ENCODE peak calls at places on chromosomes 16 and 17, in five cellular contexts. One of them, this sample, is unnamed.

GRCh38 chr17:1588781-1589585 is 26.4 kb upstream of the PITPNA start:
- DNase-seq in GM12891: no peak
- DNase-seq in H1: no peak
- DNase-seq in GM12878: no peak
- DNase-seq in K562: no peak
- DNase-seq in this sample: no peak

GRCh38 chr17:43456661-43457361 is 27.0 kb upstream of the DHX8 start:
- DNase-seq in H1: no peak
- DNase-seq in GM12891: no peak
- DNase-seq in K562: no peak
- DNase-seq in GM12878: no peak
- DNase-seq in this sample: no peak

GRCh38 chr16:89826531-89827382 is 1.5 kb upstream of the SPIRE2 start:
- DNase-seq in H1: no peak
- DNase-seq in GM12891: no peak
- DNase-seq in K562: no peak
- DNase-seq in GM12878: no peak
- DNase-seq in this sample: no peak

GRCh38 chr17:59508999-59509398 is 56.4 kb upstream of the DHX40 start:
- DNase-seq in K562: no peak
- DNase-seq in GM12878: no peak
- DNase-seq in GM12891: no peak
- DNase-seq in H1: no peak
- DNase-seq in this sample: no peak

GRCh38 chr17:37829446-37830142 is 84.7 kb upstream of the HNF1B start:
- DNase-seq in K562: no peak
- DNase-seq in GM12878: peak
- DNase-seq in GM12891: no peak
- DNase-seq in H1: no peak
- DNase-seq in this sample: no peak

GRCh38 chr16:79380990-79381389 is 219.5 kb downstream of the MAF start:
- DNase-seq in H1: no peak
- DNase-seq in GM12891: no peak
- DNase-seq in GM12878: no peak
- DNase-seq in K562: no peak
- DNase-seq in this sample: no peak

GRCh38 chr17:75549246-75550138 is 24.0 kb downstream of the LLGL2 start:
- DNase-seq in K562: peak
- DNase-seq in GM12878: no peak
- DNase-seq in GM12891: no peak
- DNase-seq in H1: no peak
- DNase-seq in this sample: no peak

GRCh38 chr16:56848056-56848936 is 16.7 kb upstream of the SLC12A3 start:
- DNase-seq in GM12878: no peak
- DNase-seq in GM12891: no peak
- DNase-seq in K562: peak
- DNase-seq in H1: no peak
- DNase-seq in this sample: no peak

GRCh38 chr17:32854177-32854576 is 22.7 kb downstream of the MYO1D start:
- DNase-seq in K562: no peak
- DNase-seq in GM12891: no peak
- DNase-seq in GM12878: no peak
- DNase-seq in H1: no peak
- DNase-seq in this sample: no peak

GRCh38 chr17:70225272-70225671 is 55.9 kb downstream of the KCNJ2 start:
- DNase-seq in GM12891: no peak
- DNase-seq in GM12878: no peak
- DNase-seq in H1: no peak
- DNase-seq in K562: no peak
- DNase-seq in this sample: no peak

DNA sequence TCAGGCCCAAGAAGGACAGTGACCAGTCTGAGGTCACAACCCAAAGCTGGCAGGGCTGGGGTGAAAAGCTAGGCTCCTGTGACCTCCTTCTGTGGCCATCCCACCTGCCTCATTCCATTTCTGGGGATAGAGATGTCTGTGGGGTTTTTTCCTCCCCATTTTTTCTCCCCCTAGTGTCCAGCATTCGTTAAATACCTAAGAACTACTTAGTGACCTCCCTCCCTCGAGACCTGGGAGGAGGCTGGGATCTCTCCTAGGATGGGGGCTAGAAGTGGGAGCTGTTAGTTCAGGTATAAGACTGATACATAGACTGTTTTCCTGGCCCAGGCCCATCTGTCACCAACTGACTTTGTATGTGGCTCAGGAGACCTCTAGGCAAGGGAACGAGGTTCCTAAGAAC is 20.5 kb upstream of the STAC2 start:
- DNase-seq in GM12878: no peak
- DNase-seq in GM12891: no peak
- DNase-seq in K562: peak
- DNase-seq in H1: no peak
- DNase-seq in this sample: no peak
- TF ChIP-seq POLR2A in GM12878: no peak
- TF ChIP-seq POLR2A in GM12891: no peak
- TF ChIP-seq POLR2A in K562: no peak
- TF ChIP-seq POLR2A in H1: no peak
- TF ChIP-seq POLR2A in this sample: no peak

DNA sequence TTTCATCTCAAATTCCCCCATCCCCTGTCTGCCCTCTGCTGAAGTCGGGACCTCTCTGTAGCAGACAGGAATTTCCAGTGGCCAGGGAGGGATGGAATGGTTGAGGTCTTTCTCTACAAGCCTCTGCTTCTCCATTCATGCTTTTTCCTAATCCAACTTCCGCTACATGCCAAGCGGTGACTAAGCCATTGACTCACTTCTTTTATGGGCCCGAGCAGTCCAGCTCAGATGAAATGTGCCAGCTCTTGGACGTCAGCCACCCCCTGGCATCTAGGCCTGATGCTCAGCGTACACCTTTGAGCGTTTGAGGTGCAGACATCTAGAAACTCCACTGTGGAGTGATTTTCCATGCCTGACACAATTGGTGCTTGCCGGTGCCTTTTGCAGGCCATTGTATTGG is 40.7 kb upstream of the GPR139 start:
- DNase-seq in GM12891: no peak
- DNase-seq in GM12878: no peak
- DNase-seq in H1: no peak
- DNase-seq in K562: no peak
- DNase-seq in this sample: no peak
- TF ChIP-seq TAF1 in GM12891: no peak
- TF ChIP-seq TAF1 in GM12878: no peak
- TF ChIP-seq TAF1 in H1: no peak
- TF ChIP-seq TAF1 in K562: no peak
- TF ChIP-seq TAF1 in this sample: no peak

DNA sequence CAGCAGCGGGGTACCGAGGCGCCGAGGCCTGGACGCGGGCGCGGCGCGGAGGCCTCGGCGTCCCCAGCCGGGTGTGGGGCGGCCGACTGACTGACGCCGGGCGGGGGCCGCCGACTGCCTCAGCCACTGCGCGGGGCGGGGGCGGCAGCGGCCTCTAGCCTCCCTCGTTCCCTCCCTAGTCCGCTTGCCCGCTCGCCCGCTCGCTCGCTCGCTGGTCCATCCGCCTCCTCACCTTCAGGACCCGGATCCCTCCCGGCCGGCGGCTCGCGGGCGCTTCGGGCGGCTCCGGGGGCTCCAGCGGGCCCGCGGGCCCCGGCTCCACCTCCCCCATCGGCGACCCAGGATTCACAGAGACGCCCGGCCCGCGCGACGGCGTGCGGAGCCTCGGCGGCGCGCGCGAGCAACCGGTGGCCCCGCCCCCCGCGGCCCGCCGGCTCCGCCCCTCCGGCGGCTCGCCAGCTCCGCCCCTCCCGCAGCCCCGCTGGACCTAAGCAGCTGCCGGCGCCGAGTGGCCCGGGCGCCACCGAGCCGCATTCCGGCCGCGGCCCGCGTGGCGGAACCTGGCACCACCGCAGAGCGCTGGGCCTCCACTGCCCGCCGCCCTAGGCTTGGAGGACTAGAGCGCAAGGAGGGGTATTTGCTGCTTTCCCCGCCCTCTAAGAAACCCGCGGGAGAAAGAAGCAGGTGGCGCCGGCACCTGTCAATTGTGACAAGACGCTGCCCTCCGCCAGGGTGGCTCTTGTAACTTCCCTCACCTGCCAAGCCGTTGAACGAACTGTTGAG is 773 bp downstream of the PHLPP2 start:
- DNase-seq in GM12878: no peak
- DNase-seq in K562: peak
- DNase-seq in H1: peak
- DNase-seq in GM12891: peak
- DNase-seq in this sample: peak
- TF ChIP-seq POLR2A in GM12878: peak
- TF ChIP-seq POLR2A in K562: peak
- TF ChIP-seq POLR2A in H1: no peak
- TF ChIP-seq POLR2A in GM12891: no peak
- TF ChIP-seq POLR2A in this sample: peak

GRCh38 chr16:86027366-86028126 is 128.6 kb downstream of the IRF8 start:
- DNase-seq in GM12891: no peak
- DNase-seq in H1: no peak
- DNase-seq in GM12878: no peak
- DNase-seq in K562: no peak
- DNase-seq in this sample: no peak
- TF ChIP-seq TAF1 in GM12891: no peak
- TF ChIP-seq TAF1 in H1: no peak
- TF ChIP-seq TAF1 in GM12878: no peak
- TF ChIP-seq TAF1 in K562: no peak
- TF ChIP-seq TAF1 in this sample: no peak

GRCh38 chr16:6231351-6231750 is 1101.3 kb upstream of the RBFOX1 start:
- DNase-seq in K562: no peak
- DNase-seq in H1: no peak
- DNase-seq in GM12878: no peak
- DNase-seq in GM12891: no peak
- DNase-seq in this sample: no peak
- TF ChIP-seq POLR2A in K562: no peak
- TF ChIP-seq POLR2A in H1: no peak
- TF ChIP-seq POLR2A in GM12878: no peak
- TF ChIP-seq POLR2A in GM12891: no peak
- TF ChIP-seq POLR2A in this sample: no peak